ENCODE peak calls at places on chromosomes 6 and 20, in eight cellular contexts. E is nucleus accumbens, U is ovary, P is T47D, Y is stomach, M is H54, W is HT-29, S is PC-3. L is an unnamed sample.

GRCh38 chr6:29263001-29263400 is 38.5 kb upstream of the OR14J1 start:
- DNase-seq in E (no peak), U (no peak), P (no peak), Y (no peak), M (no peak), W (no peak), S (no peak), L (no peak)

GRCh38 chr20:55893031-55893430 is 112.3 kb downstream of the CBLN4 start:
- DNase-seq in E (no peak), U (no peak), P (no peak), Y (no peak), M (no peak), W (no peak), S (peak), L (no peak)

GRCh38 chr6:14671261-14671681 is 553.7 kb downstream of the CD83 start:
- DNase-seq in E (no peak), U (peak), P (no peak), Y (peak), M (no peak), W (no peak), S (peak), L (peak)

GRCh38 chr20:49595811-49596545 is 28.0 kb upstream of the PTGIS start:
- DNase-seq in E (no peak), U (peak), P (no peak), Y (no peak), M (peak), W (no peak), S (no peak), L (no peak)

GRCh38 chr6:129828229-129828628 is 32.9 kb downstream of the TMEM244 start:
- DNase-seq in E (no peak), U (no peak), P (no peak), Y (no peak), M (no peak), W (no peak), S (no peak), L (no peak)

GRCh38 chr6:130632288-130632687 is 194.9 kb upstream of the SMLR1 start:
- DNase-seq in E (no peak), U (no peak), P (no peak), Y (no peak), M (no peak), W (no peak), S (no peak), L (no peak)

GRCh38 chr6:87945966-87946365 is 101.7 kb upstream of the SPACA1 start:
- DNase-seq in E (no peak), U (no peak), P (no peak), Y (no peak), M (no peak), W (no peak), S (no peak), L (no peak)

GRCh38 chr6:63305278-63305677 is 14.5 kb downstream of the LGSN start:
- DNase-seq in E (no peak), U (no peak), P (no peak), Y (no peak), M (no peak), W (no peak), S (no peak), L (no peak)

GRCh38 chr20:20549267-20549612 is 163.2 kb downstream of the RALGAPA2 start:
- DNase-seq in E (no peak), U (no peak), P (no peak), Y (peak), M (no peak), W (peak), S (peak), L (no peak)

GRCh38 chr20:56780266-56780665 is 151.2 kb downstream of the TFAP2C start:
- DNase-seq in E (no peak), U (no peak), P (no peak), Y (no peak), M (no peak), W (no peak), S (no peak), L (no peak)

GRCh38 chr20:37505263-37506165 is 15.5 kb upstream of the NNAT start:
- DNase-seq in E (no peak), U (no peak), P (no peak), Y (no peak), M (no peak), W (no peak), S (no peak), L (peak)

GRCh38 chr20:58004146-58004545 is 224.3 kb downstream of the ANKRD60 start:
- DNase-seq in E (no peak), U (no peak), P (no peak), Y (no peak), M (no peak), W (no peak), S (no peak), L (no peak)

GRCh38 chr6:158016571-158017383 is 35.1 kb downstream of the SYNJ2 start:
- DNase-seq in E (no peak), U (no peak), P (no peak), Y (no peak), M (no peak), W (no peak), S (no peak), L (no peak)

GRCh38 chr6:87333591-87334181 is 4.6 kb upstream of the GJB7 start:
- DNase-seq in E (no peak), U (no peak), P (no peak), Y (no peak), M (no peak), W (no peak), S (no peak), L (no peak)

GRCh38 chr6:166658792-166659150 is 31.7 kb upstream of the RPS6KA2 start:
- DNase-seq in E (no peak), U (no peak), P (no peak), Y (no peak), M (no peak), W (no peak), S (no peak), L (no peak)

GRCh38 chr6:35568967-35569606 is 56.4 kb upstream of the TULP1 start:
- DNase-seq in E (no peak), U (peak), P (no peak), Y (peak), M (no peak), W (peak), S (peak), L (peak)

GRCh38 chr20:51457281-51457932 is 85.1 kb downstream of the NFATC2 start:
- DNase-seq in E (peak), U (peak), P (no peak), Y (no peak), M (peak), W (peak), S (peak), L (no peak)

GRCh38 chr6:11096109-11096508 is 2.5 kb downstream of the SMIM13 start:
- DNase-seq in E (no peak), U (no peak), P (peak), Y (no peak), M (no peak), W (peak), S (peak), L (peak)

GRCh38 chr20:57456116-57456515 is 64.9 kb downstream of the RBM38 start:
- DNase-seq in E (no peak), U (no peak), P (no peak), Y (no peak), M (no peak), W (no peak), S (no peak), L (no peak)

GRCh38 chr6:156687875-156688549 is 89.2 kb upstream of the ARID1B start:
- DNase-seq in E (peak), U (no peak), P (peak), Y (peak), M (peak), W (peak), S (peak), L (no peak)

GRCh38 chr6:89818977-89819335 is 638 bp downstream of the MDN1 start:
- DNase-seq in E (peak), U (no peak), P (no peak), Y (no peak), M (no peak), W (peak), S (peak), L (peak)

GRCh38 chr20:58612021-58612700 is 38.9 kb upstream of the STX16 start:
- DNase-seq in E (no peak), U (no peak), P (no peak), Y (peak), M (no peak), W (no peak), S (no peak), L (no peak)

GRCh38 chr6:42555477-42556457 is 8.1 kb upstream of the UBR2 start:
- DNase-seq in E (no peak), U (no peak), P (no peak), Y (no peak), M (no peak), W (peak), S (peak), L (peak)

GRCh38 chr20:52313335-52313963 is 121.9 kb upstream of the ZFP64 start:
- DNase-seq in E (peak), U (peak), P (peak), Y (no peak), M (no peak), W (peak), S (peak), L (peak)

GRCh38 chr6:90484903-90485302 is 102.0 kb downstream of the MAP3K7 start:
- DNase-seq in E (peak), U (no peak), P (no peak), Y (no peak), M (no peak), W (no peak), S (no peak), L (no peak)

GRCh38 chr20:20593447-20594170 is 118.8 kb downstream of the RALGAPA2 start:
- DNase-seq in E (peak), U (peak), P (peak), Y (no peak), M (peak), W (peak), S (peak), L (peak)